ENCODE peak calls at places on chromosome 6, in four cellular contexts. Y is anterior cingulate cortex, R is astrocyte of the spinal cord, E is T follicular helper cell. S is an unnamed sample.

GRCh38 chr6:165091121-165091785 is 218.2 kb downstream of the C6orf118 start:
- DNase-seq in Y (no peak), R (no peak), E (no peak), S (no peak)

GRCh38 chr6:16716450-16716858 is 44.8 kb downstream of the ATXN1 start:
- DNase-seq in Y (no peak), R (no peak), E (no peak), S (no peak)

GRCh38 chr6:54085526-54085925 is 25.7 kb upstream of the MLIP start:
- DNase-seq in Y (no peak), R (peak; percentile 78), E (no peak), S (no peak)

GRCh38 chr6:41626917-41627316 is 11.4 kb upstream of the MDFI start:
- DNase-seq in Y (no peak), R (no peak), E (no peak), S (no peak)

GRCh38 chr6:16625319-16626240 is 135.7 kb downstream of the ATXN1 start:
- DNase-seq in Y (no peak), R (no peak), E (no peak), S (no peak)

GRCh38 chr6:95576621-95577316 is 566 bp upstream of the MANEA start:
- DNase-seq in Y (no peak), R (peak; percentile 59), E (no peak), S (no peak)

GRCh38 chr6:14178083-14178445 is 60.5 kb downstream of the CD83 start:
- DNase-seq in Y (no peak), R (no peak), E (no peak), S (no peak)

GRCh38 chr6:137480431-137480830 is 13.8 kb downstream of the OLIG3 start:
- DNase-seq in Y (no peak), R (no peak), E (no peak), S (no peak)

GRCh38 chr6:118876814-118877213 is 17.1 kb upstream of the ASF1A start:
- DNase-seq in Y (no peak), R (peak; percentile 19), E (no peak), S (no peak)